ENCODE peak calls at places on chromosomes 1 and 21, in nine cellular contexts. A, V, G, X, S, R, I, L and Z are unnamed samples.

GRCh38 chr1:6274622-6275139 is 13.8 kb upstream of the GPR153 start:
- DNase-seq in A (no peak), V (no peak), G (no peak), X (no peak), S (no peak), R (no peak), I (no peak), L (no peak), Z (no peak)

GRCh38 chr1:202247837-202248795 is 54.5 kb downstream of the LGR6 start:
- DNase-seq in A (no peak), V (no peak), G (no peak), X (no peak), S (no peak), R (no peak), I (no peak), L (no peak), Z (no peak)

GRCh38 chr1:18955442-18956188 is 861 bp downstream of the IFFO2 start:
- DNase-seq in A (no peak), V (no peak), G (peak; percentile 67), X (no peak), S (peak; percentile 51), R (no peak), I (peak; percentile 74), L (peak; percentile 39), Z (no peak)

GRCh38 chr1:45954401-45954847 is 151.0 kb downstream of the MAST2 start:
- DNase-seq in A (no peak), V (peak; percentile 86), G (peak; percentile 90), X (no peak), S (no peak), R (no peak), I (peak; percentile 3), L (peak; percentile 25), Z (peak; percentile 58)

GRCh38 chr1:206923009-206923960 is 1.5 kb upstream of the FCMR start:
- DNase-seq in A (no peak), V (no peak), G (no peak), X (no peak), S (peak; percentile 94), R (no peak), I (no peak), L (no peak), Z (no peak)

GRCh38 chr21:23977971-23978370 is 1629.3 kb downstream of the MRPL39 start:
- DNase-seq in A (no peak), V (peak; percentile 30), G (no peak), X (no peak), S (no peak), R (no peak), I (no peak), L (no peak), Z (peak; percentile 41)

GRCh38 chr1:1858382-1859086 is 32.4 kb downstream of the GNB1 start:
- DNase-seq in A (peak; percentile 18), V (peak; percentile 73), G (peak; percentile 97), X (no peak), S (no peak), R (peak; percentile 20), I (peak; percentile 56), L (peak; percentile 76), Z (peak; percentile 82)

GRCh38 chr1:174114788-174115448 is 44.4 kb upstream of the RABGAP1L start:
- DNase-seq in A (peak; percentile 59), V (peak; percentile 18), G (peak; percentile 67), X (peak; percentile 5), S (peak; percentile 62), R (peak; percentile 72), I (peak; percentile 75), L (peak; percentile 68), Z (peak; percentile 43)

GRCh38 chr1:212749924-212750535 is 41.5 kb downstream of the NSL1 start:
- DNase-seq in A (peak; percentile 55), V (peak; percentile 52), G (peak; percentile 87), X (peak; percentile 17), S (peak; percentile 43), R (peak; percentile 66), I (peak; percentile 70), L (peak; percentile 80), Z (peak; percentile 62)

GRCh38 chr1:9388628-9389184 is 96.0 kb downstream of the SPSB1 start:
- DNase-seq in A (no peak), V (no peak), G (peak; percentile 64), X (no peak), S (no peak), R (no peak), I (no peak), L (peak; percentile 53), Z (peak; percentile 56)

DNA sequence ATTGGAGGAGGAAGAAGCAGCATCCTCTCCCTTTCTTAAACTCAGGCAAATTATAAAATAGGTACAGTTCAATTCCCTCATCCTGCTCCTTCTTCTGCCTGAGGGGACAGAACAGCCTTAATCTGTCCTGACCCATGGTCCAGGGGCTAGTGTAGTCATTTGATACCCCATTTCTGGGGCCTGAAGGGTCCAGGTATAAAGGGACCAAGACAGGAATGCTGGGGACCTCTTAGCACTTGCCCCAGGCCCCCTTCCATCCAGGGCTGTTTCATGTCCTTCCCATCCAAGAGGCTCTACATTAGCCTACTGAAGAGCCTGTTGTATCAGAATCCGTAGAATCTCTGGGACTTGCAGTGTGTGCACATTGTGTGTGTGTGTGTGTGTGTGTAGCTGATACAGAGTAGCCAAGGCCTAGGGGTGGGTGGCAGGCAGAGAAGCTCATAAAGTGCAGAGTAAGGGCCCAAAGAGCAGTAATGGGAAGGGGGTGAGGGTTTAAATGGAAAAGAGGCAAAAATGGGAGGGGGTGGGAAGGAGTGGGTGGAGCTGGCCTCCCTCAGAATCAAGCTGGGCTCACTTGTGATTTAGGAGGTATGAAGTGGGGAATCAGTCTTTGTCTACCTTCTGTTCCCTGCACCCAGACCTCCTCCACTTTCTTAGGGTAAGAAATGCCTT is 32.4 kb downstream of the RUNX1 start:
- DNase-seq in A (no peak), V (no peak), G (no peak), X (no peak), S (no peak), R (no peak), I (no peak), L (no peak), Z (no peak)
- H3K4me1 ChIP-seq in A (no peaks in the 10 kb centered on the region), V (peaks cover 3% of the 10 kb centered on the region), G (peaks cover 4% of the 10 kb centered on the region), X (peaks cover 16% of the 10 kb centered on the region), S (peaks cover 10% of the 10 kb centered on the region), R (no peaks in the 10 kb centered on the region), I (peaks cover 2% of the 10 kb centered on the region), L (peaks cover 49% of the 10 kb centered on the region), Z (no peaks in the 10 kb centered on the region)

DNA sequence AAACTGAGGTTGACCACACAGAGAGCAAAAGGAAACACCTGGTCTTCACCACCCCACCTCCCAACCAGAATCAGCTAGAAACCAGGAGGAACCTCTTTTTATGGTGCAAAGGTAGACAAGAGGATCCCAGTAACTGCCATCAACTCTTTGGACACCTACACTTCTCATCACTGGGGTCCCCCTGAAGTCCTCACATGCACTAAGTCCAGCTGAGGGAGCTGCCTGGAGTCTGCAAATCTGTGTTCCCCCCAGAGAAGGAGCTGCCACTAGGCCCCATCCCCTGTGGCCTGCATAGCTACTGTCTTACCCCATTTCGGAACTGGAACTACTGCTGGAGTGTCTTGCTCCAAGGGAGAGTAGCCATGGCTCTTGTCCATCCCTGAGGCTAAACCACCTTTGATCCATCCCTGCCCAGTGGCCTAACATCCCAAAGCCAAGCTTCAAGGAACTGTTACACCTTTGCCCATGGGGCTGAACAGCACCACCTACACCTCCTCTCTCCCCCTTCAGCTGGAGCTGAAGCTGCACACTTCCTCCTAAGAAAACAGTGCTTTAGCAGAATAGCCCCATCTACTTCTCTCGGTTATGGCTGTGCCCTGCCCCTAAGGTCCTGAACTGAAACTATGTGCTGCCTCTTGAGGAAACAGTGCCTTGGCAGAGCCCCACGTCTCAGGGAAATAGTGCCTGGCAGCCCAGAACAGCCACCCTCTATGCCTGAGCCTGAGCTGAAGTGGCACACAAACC is 85.4 kb upstream of the CD53 start:
- DNase-seq in A (no peak), V (no peak), G (no peak), X (no peak), S (peak; percentile 85), R (no peak), I (no peak), L (no peak), Z (no peak)
- H3K27me3 ChIP-seq in A (no peaks in the 10 kb centered on the region), V (no peaks in the 10 kb centered on the region), G (no peaks in the 10 kb centered on the region), X (no peaks in the 10 kb centered on the region), S (no peaks in the 10 kb centered on the region), R (no peaks in the 10 kb centered on the region), I (peaks cover 9% of the 10 kb centered on the region), L (peaks cover 37% of the 10 kb centered on the region), Z (no peaks in the 10 kb centered on the region)

GRCh38 chr1:156707027-156707426 is 1.6 kb upstream of the CRABP2 start:
- DNase-seq in A (no peak), V (no peak), G (peak; percentile 52), X (no peak), S (no peak), R (no peak), I (no peak), L (no peak), Z (no peak)

GRCh38 chr1:156709031-156709430 is 3.6 kb upstream of the CRABP2 start:
- DNase-seq in A (no peak), V (no peak), G (peak; percentile 35), X (no peak), S (no peak), R (no peak), I (peak; percentile 11), L (no peak), Z (no peak)

GRCh38 chr1:156706647-156707008 is 1.2 kb upstream of the CRABP2 start:
- DNase-seq in A (peak; percentile 78), V (no peak), G (peak; percentile 71), X (no peak), S (no peak), R (no peak), I (peak; percentile 90), L (peak; percentile 29), Z (peak; percentile 56)

GRCh38 chr1:156708245-156708661 is 2.9 kb upstream of the CRABP2 start:
- DNase-seq in A (no peak), V (no peak), G (peak; percentile 53), X (no peak), S (no peak), R (no peak), I (peak; percentile 76), L (no peak), Z (no peak)

DNA sequence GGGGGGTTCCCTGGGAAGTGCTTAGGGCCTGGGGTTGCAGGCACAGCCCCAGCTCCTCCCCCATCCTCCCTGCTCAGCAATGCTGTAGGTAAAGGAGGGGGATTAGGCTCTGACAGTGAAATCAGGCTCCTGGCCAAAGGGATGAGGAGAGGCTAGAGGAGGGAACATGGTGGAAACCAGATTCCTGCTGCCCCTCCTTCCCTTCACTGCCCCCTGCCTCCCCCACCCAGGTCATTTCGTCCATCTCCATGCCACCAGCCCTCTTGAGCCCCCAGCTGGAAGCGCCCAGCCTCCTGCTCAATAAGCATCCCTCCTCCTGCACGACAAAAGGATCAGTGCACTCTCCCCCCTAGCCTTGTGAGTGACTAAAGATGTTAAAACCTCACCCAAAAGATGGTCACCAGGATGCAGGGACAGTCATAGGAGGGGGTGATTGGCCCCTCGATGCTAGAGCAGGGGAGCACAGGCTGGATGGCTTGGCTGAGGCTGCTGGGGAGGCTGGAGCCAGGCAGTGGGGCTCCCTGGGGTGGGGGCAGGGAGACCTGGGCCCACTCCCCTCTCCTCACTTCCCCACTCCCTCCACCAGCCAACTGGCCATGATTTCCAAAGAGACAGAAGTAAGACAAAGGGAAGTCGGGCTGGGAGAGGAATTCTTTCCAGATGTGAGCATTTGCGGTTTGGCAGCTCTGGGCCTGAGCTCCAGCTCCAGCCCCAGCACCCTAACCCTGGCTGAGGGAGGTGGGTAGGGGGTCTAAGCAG is 2.3 kb upstream of the CRABP2 start:
- DNase-seq in A (no peak), V (no peak), G (peak; percentile 88), X (no peak), S (no peak), R (no peak), I (peak; percentile 84), L (no peak), Z (peak; percentile 66)
- H3K9ac ChIP-seq in A (peak overlapping the region; percentile 81), V (no peak overlapping the region), G (peak overlapping the region; percentile 78), X (no peak overlapping the region), S (no peak overlapping the region), R (peak overlapping the region; percentile 96), I (no peak overlapping the region), L (no peak overlapping the region), Z (no peak overlapping the region)

GRCh38 chr1:234610061-234610581 is at the start of gene IRF2BP2:
- DNase-seq in A (peak; percentile 83), V (no peak), G (peak; percentile 92), X (no peak), S (peak; percentile 89), R (peak; percentile 80), I (peak; percentile 92), L (peak; percentile 80), Z (peak; percentile 78)
- H3K4me1 ChIP-seq in A (peaks cover 25% of the 10 kb centered on the region), V (peaks cover 38% of the 10 kb centered on the region), G (peaks cover 34% of the 10 kb centered on the region), X (peaks cover 40% of the 10 kb centered on the region), S (peaks cover 40% of the 10 kb centered on the region), R (peaks cover 14% of the 10 kb centered on the region), I (peaks cover 49% of the 10 kb centered on the region), L (peaks cover 33% of the 10 kb centered on the region), Z (peaks cover 22% of the 10 kb centered on the region)